ENCODE peak calls at places on chromosomes 5 and 9, in ten cellular contexts. W, Y, I, T, L, C, S, J, Q and E are unnamed samples.

GRCh38 chr9:112823257-112823656 is 67.4 kb downstream of the SLC46A2 start:
- DNase-seq in W (no peak), Y (no peak), I (no peak), T (no peak), L (no peak), C (no peak), S (no peak), J (no peak), Q (no peak), E (no peak)

GRCh38 chr5:1820381-1820780 is 19.2 kb downstream of the NDUFS6 start:
- DNase-seq in W (no peak), Y (no peak), I (no peak), T (no peak), L (no peak), C (no peak), S (no peak), J (no peak), Q (no peak), E (no peak)

GRCh38 chr5:64534033-64534432 is 28.2 kb downstream of the RGS7BP start:
- DNase-seq in W (no peak), Y (no peak), I (no peak), T (no peak), L (no peak), C (no peak), S (no peak), J (no peak), Q (no peak), E (no peak)

GRCh38 chr5:40410231-40410861 is 269.4 kb upstream of the PTGER4 start:
- DNase-seq in W (no peak), Y (peak), I (no peak), T (no peak), L (peak), C (peak), S (peak), J (peak), Q (peak), E (peak)

GRCh38 chr9:76655121-76655531 is 109.1 kb upstream of the PCA3 start:
- DNase-seq in W (no peak), Y (peak), I (no peak), T (no peak), L (peak), C (peak), S (no peak), J (peak), Q (no peak), E (no peak)

GRCh38 chr5:131268758-131269370 is 5.0 kb downstream of the CDC42SE2 start:
- DNase-seq in W (no peak), Y (no peak), I (no peak), T (no peak), L (peak), C (no peak), S (no peak), J (no peak), Q (no peak), E (no peak)

GRCh38 chr5:139859013-139859412 is 63.4 kb downstream of the PSD2 start:
- DNase-seq in W (no peak), Y (no peak), I (no peak), T (no peak), L (no peak), C (no peak), S (no peak), J (no peak), Q (no peak), E (no peak)

GRCh38 chr9:129126789-129127618 is 15.8 kb downstream of the PTPA start:
- DNase-seq in W (peak), Y (no peak), I (no peak), T (no peak), L (peak), C (no peak), S (no peak), J (no peak), Q (no peak), E (no peak)

GRCh38 chr9:17578911-17579793 is at the start of gene SH3GL2:
- DNase-seq in W (peak), Y (peak), I (no peak), T (peak), L (peak), C (no peak), S (peak), J (peak), Q (peak), E (no peak)

GRCh38 chr5:149264432-149265069 is 7.1 kb upstream of the AFAP1L1 start:
- DNase-seq in W (peak), Y (no peak), I (no peak), T (peak), L (no peak), C (no peak), S (peak), J (peak), Q (no peak), E (no peak)

GRCh38 chr9:123058834-123059233 is 25.4 kb downstream of the GPR21 start:
- DNase-seq in W (no peak), Y (peak), I (no peak), T (no peak), L (peak), C (peak), S (no peak), J (peak), Q (peak), E (no peak)

GRCh38 chr9:72443855-72444254 is 77.6 kb upstream of the TMC1 start:
- DNase-seq in W (no peak), Y (no peak), I (no peak), T (no peak), L (peak), C (peak), S (peak), J (peak), Q (no peak), E (peak)

GRCh38 chr5:172838151-172838875 is 4.3 kb downstream of the ERGIC1 start:
- DNase-seq in W (no peak), Y (no peak), I (no peak), T (no peak), L (no peak), C (no peak), S (no peak), J (no peak), Q (no peak), E (no peak)

GRCh38 chr9:132183134-132183533 is 21.3 kb downstream of the NTNG2 start:
- DNase-seq in W (no peak), Y (no peak), I (no peak), T (no peak), L (no peak), C (no peak), S (no peak), J (no peak), Q (no peak), E (no peak)

GRCh38 chr9:112757300-112757883 is 6.8 kb downstream of the SNX30 start:
- DNase-seq in W (no peak), Y (peak), I (no peak), T (no peak), L (no peak), C (no peak), S (no peak), J (no peak), Q (no peak), E (no peak)

GRCh38 chr5:57710126-57710525 is 227.5 kb upstream of the ACTBL2 start:
- DNase-seq in W (no peak), Y (no peak), I (no peak), T (no peak), L (no peak), C (no peak), S (no peak), J (peak), Q (no peak), E (no peak)